ENCODE peak calls at places on chromosomes 5 and 9, in four cellular contexts. Y is K562, C is H1, X is stomach. M is an unnamed sample.
A peak's percentile ranks its signal among the peaks of the same experiment; 100 is the strongest.

GRCh38 chr9:116661037-116661954 is 25.8 kb upstream of the TRIM32 start:
- DNase-seq in X (peak; percentile 31), C (no peak), Y (peak; percentile 58), M (no peak)

GRCh38 chr9:76438841-76439588 is 20.0 kb upstream of the GCNT1 start:
- DNase-seq in C (no peak), X (no peak), Y (no peak), M (no peak)

GRCh38 chr9:13555989-13556500 is 276.6 kb upstream of the MPDZ start:
- DNase-seq in Y (no peak), C (no peak), X (no peak), M (no peak)

GRCh38 chr5:108311682-108312081 is 70.2 kb downstream of the FBXL17 start:
- DNase-seq in Y (no peak), X (no peak), C (no peak), M (no peak)

GRCh38 chr9:79946718-79947117 is 375.0 kb downstream of the TLE4 start:
- DNase-seq in Y (no peak), X (peak; percentile 55), C (no peak), M (no peak)

GRCh38 chr5:59698774-59699173 is 194.8 kb downstream of the PDE4D start:
- DNase-seq in X (no peak), Y (no peak), C (no peak), M (no peak)

GRCh38 chr9:105275938-105276337 is 31.5 kb downstream of the SLC44A1 start:
- DNase-seq in C (no peak), Y (no peak), X (no peak), M (no peak)

GRCh38 chr5:1047332-1047965 is 38.8 kb downstream of the NKD2 start:
- DNase-seq in Y (no peak), C (peak; percentile 3), X (no peak), M (no peak)

GRCh38 chr5:124724357-124725039 is 21.9 kb downstream of the ZNF608 start:
- DNase-seq in X (no peak), Y (no peak), C (no peak), M (no peak)

GRCh38 chr9:116048072-116048471 is 105.5 kb upstream of the PAPPA start:
- DNase-seq in C (no peak), X (no peak), Y (no peak), M (no peak)

GRCh38 chr9:137073992-137074399 is 3.3 kb upstream of the UAP1L1 start:
- DNase-seq in C (no peak), X (no peak), Y (no peak), M (no peak)

GRCh38 chr5:96781031-96781733 is 26.6 kb downstream of the ERAP1 start:
- DNase-seq in X (no peak), C (no peak), Y (no peak), M (no peak)

GRCh38 chr5:133154274-133155088 is 102.7 kb downstream of the HSPA4 start:
- DNase-seq in Y (no peak), C (no peak), X (no peak), M (no peak)

GRCh38 chr9:135241381-135242380 is 154.2 kb downstream of the OLFM1 start:
- DNase-seq in Y (no peak), X (no peak), C (no peak), M (no peak)

GRCh38 chr5:172148381-172148780 is 39.6 kb downstream of the STK10 start:
- DNase-seq in C (no peak), Y (no peak), X (no peak), M (no peak)

GRCh38 chr5:178249191-178249989 is 16.8 kb upstream of the PHYKPL start:
- DNase-seq in Y (no peak), C (no peak), X (no peak), M (no peak)

GRCh38 chr5:19886123-19886921 is 101.7 kb downstream of the CDH18 start:
- DNase-seq in X (no peak), Y (no peak), C (no peak), M (no peak)

GRCh38 chr5:61966991-61967390 is 339.0 kb upstream of the KIF2A start:
- DNase-seq in C (no peak), X (no peak), Y (no peak), M (no peak)

GRCh38 chr9:121376214-121376830 is 6.3 kb upstream of the STOM start:
- DNase-seq in X (no peak), C (no peak), Y (no peak), M (no peak)

GRCh38 chr5:88880196-88880595 is 2.8 kb downstream of the MEF2C start:
- DNase-seq in X (no peak), C (no peak), Y (no peak), M (no peak)
- H3K27ac ChIP-seq in X (no peak overlapping the region), C (no peak overlapping the region), Y (no peak overlapping the region), M (peak overlapping the region; percentile 89)

DNA sequence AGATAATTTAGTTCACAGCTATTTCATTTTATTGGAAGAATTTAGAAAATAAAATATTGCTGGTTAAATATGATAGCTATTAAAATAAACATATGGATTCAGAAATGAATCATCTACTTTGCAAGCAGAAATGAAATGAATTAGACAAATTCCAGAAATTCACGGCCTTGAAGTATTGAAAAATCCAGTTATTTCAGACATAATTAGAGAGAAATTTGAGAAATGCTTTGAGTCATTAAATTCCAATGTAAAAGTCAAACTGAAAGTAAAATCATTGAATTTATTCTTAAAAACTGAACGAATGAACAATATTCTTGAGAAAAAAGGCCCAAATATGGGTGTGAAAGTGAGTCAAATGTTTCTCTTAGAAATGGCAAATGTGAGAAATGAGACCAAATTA is 632.6 kb upstream of the EDIL3 start:
- DNase-seq in Y (no peak), C (no peak), X (no peak), M (no peak)
- TF ChIP-seq POLR2AphosphoS5 in Y (no peak), C (no peak), X (no peak), M (no peak)

DNA sequence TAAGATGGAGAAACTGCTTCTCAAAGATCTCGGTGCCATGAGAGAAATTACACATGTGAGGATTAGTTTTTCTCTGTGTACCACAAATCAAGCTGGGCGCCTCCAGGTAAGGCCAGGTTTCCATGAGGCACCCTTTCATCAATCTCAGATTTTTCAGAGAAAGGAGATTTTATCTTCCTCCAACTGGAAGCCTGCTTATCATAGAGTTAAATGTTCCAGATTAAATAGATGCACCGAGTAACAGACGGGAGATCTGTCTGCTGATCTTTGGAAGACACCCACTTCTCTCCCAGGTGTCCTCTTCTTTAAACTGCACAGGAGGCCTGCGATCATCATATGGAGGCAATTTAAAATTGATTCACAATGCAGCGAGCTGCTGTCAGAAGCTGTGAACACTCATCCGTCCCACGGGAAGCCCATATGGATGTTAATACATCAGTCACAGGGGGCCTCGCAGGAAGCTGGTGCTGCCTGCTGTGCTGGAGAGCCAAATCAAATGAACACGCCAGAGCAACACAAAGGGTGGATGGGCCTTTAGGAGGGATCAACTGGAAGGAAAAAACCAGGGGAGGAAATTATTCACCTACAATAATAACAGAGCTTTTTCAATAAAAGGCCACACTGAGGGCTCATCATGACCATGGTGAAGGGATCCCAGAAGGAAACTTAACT is 93.3 kb downstream of the TLE1 start:
- DNase-seq in C (peak; percentile 59), X (no peak), Y (no peak), M (no peak)
- TF ChIP-seq EP300 in C (no peak), X (no peak), Y (no peak), M (no peak)

GRCh38 chr5:177085985-177086917 is at the start of gene FGFR4:
- DNase-seq in C (peak; percentile 93), Y (peak; percentile 99), X (peak; percentile 83), M (peak; percentile 87)

GRCh38 chr5:177083351-177083750 is 3.4 kb upstream of the FGFR4 start:
- DNase-seq in C (no peak), X (no peak), Y (no peak), M (no peak)

GRCh38 chr5:177086918-177087706 is 397 bp downstream of the FGFR4 start:
- DNase-seq in X (peak; percentile 70), Y (peak; percentile 90), C (peak; percentile 90), M (peak; percentile 89)

GRCh38 chr5:177081859-177082258 is 4.9 kb upstream of the FGFR4 start:
- DNase-seq in C (no peak), X (no peak), Y (no peak), M (no peak)

GRCh38 chr5:177084175-177084574 is 2.5 kb upstream of the FGFR4 start:
- DNase-seq in C (no peak), X (no peak), Y (no peak), M (no peak)
- H3K27ac ChIP-seq in C (no peak overlapping the region), X (no peak overlapping the region), Y (no peak overlapping the region), M (no peak overlapping the region)

GRCh38 chr5:73447234-73448071 is 1.1 kb downstream of the FOXD1 start:
- DNase-seq in X (no peak), Y (peak; percentile 46), C (peak; percentile 78), M (peak; percentile 25)
- TF ChIP-seq POLR2AphosphoS5 in X (no peak), Y (no peak), C (no peak), M (no peak)

M was measured in transverse colon.